ENCODE peak calls at places on chromosomes 5 and 9, in five cellular contexts. One of them, this sample, is unnamed.

GRCh38 chr9:105157178-105157583 is 87.3 kb upstream of the SLC44A1 start:
- DNase-seq in activated CD4-positive, alpha-beta T cell treated with anti-CD3 and anti-CD28 coated beads for 1 hour: no peak
- DNase-seq in Ammon's horn: peak; percentile 86
- DNase-seq in WERI-Rb-1: peak; percentile 86
- DNase-seq in lung microvascular endothelial cell: peak; percentile 26
- DNase-seq in this sample: peak; percentile 71

GRCh38 chr9:36486454-36486932 is 86.2 kb upstream of the MELK start:
- DNase-seq in activated CD4-positive, alpha-beta T cell treated with anti-CD3 and anti-CD28 coated beads for 1 hour: no peak
- DNase-seq in Ammon's horn: peak; percentile 35
- DNase-seq in WERI-Rb-1: peak; percentile 12
- DNase-seq in lung microvascular endothelial cell: peak; percentile 22
- DNase-seq in this sample: peak; percentile 42

GRCh38 chr9:132698989-132699388 is 28.7 kb downstream of the GTF3C4 start:
- DNase-seq in activated CD4-positive, alpha-beta T cell treated with anti-CD3 and anti-CD28 coated beads for 1 hour: no peak
- DNase-seq in lung microvascular endothelial cell: no peak
- DNase-seq in Ammon's horn: no peak
- DNase-seq in WERI-Rb-1: no peak
- DNase-seq in this sample: peak; percentile 74

GRCh38 chr9:130182090-130182909 is 10.1 kb downstream of the NCS1 start:
- DNase-seq in Ammon's horn: no peak
- DNase-seq in activated CD4-positive, alpha-beta T cell treated with anti-CD3 and anti-CD28 coated beads for 1 hour: no peak
- DNase-seq in WERI-Rb-1: no peak
- DNase-seq in lung microvascular endothelial cell: no peak
- DNase-seq in this sample: no peak

GRCh38 chr5:181133610-181134231 is 2.8 kb upstream of the OR2V1 start:
- DNase-seq in lung microvascular endothelial cell: peak; percentile 76
- DNase-seq in WERI-Rb-1: no peak
- DNase-seq in activated CD4-positive, alpha-beta T cell treated with anti-CD3 and anti-CD28 coated beads for 1 hour: no peak
- DNase-seq in Ammon's horn: no peak
- DNase-seq in this sample: peak; percentile 88

GRCh38 chr5:96781031-96781733 is 26.6 kb downstream of the ERAP1 start:
- DNase-seq in lung microvascular endothelial cell: no peak
- DNase-seq in activated CD4-positive, alpha-beta T cell treated with anti-CD3 and anti-CD28 coated beads for 1 hour: no peak
- DNase-seq in WERI-Rb-1: no peak
- DNase-seq in Ammon's horn: no peak
- DNase-seq in this sample: no peak

GRCh38 chr5:115656404-115656803 is 30.6 kb upstream of the TMED7 start:
- DNase-seq in lung microvascular endothelial cell: no peak
- DNase-seq in activated CD4-positive, alpha-beta T cell treated with anti-CD3 and anti-CD28 coated beads for 1 hour: no peak
- DNase-seq in WERI-Rb-1: no peak
- DNase-seq in Ammon's horn: no peak
- DNase-seq in this sample: no peak

GRCh38 chr9:122221223-122221811 is 7.4 kb downstream of the LHX6 start:
- DNase-seq in activated CD4-positive, alpha-beta T cell treated with anti-CD3 and anti-CD28 coated beads for 1 hour: no peak
- DNase-seq in lung microvascular endothelial cell: no peak
- DNase-seq in WERI-Rb-1: no peak
- DNase-seq in Ammon's horn: no peak
- DNase-seq in this sample: no peak

GRCh38 chr9:120441446-120442279 is 138.3 kb downstream of the CDK5RAP2 start:
- DNase-seq in activated CD4-positive, alpha-beta T cell treated with anti-CD3 and anti-CD28 coated beads for 1 hour: no peak
- DNase-seq in WERI-Rb-1: no peak
- DNase-seq in lung microvascular endothelial cell: no peak
- DNase-seq in Ammon's horn: no peak
- DNase-seq in this sample: no peak

GRCh38 chr5:94505327-94506080 is 112.9 kb downstream of the KIAA0825 start:
- DNase-seq in activated CD4-positive, alpha-beta T cell treated with anti-CD3 and anti-CD28 coated beads for 1 hour: no peak
- DNase-seq in Ammon's horn: no peak
- DNase-seq in lung microvascular endothelial cell: no peak
- DNase-seq in WERI-Rb-1: no peak
- DNase-seq in this sample: no peak

This sample was measured in dermis blood vessel endothelial cell.